ENCODE peak calls at places on chromosomes 12 and 14, in eight cellular contexts. S is left ventricle myocardium inferior; M is dorsolateral prefrontal cortex; U is naive thymus-derived CD8-positive, alpha-beta T cell; C is effector CD4-positive, alpha-beta T cell; X is adipocyte; J is lower lobe of right lung; Y is germinal center. A is an unnamed sample.

GRCh38 chr14:105477659-105478623 is 3.3 kb downstream of the CRIP2 start:
- DNase-seq in S (peak), M (no peak), U (peak), C (peak), X (no peak), J (no peak), Y (peak), A (no peak)

GRCh38 chr12:26636710-26637328 is 196.2 kb downstream of the ITPR2 start:
- DNase-seq in S (no peak), M (no peak), U (no peak), C (no peak), X (peak), J (no peak), Y (no peak), A (peak)

GRCh38 chr14:65077318-65077717 is 25.0 kb downstream of the MAX start:
- DNase-seq in S (no peak), M (no peak), U (no peak), C (no peak), X (no peak), J (no peak), Y (no peak), A (no peak)

GRCh38 chr14:45198551-45198950 is 54.5 kb downstream of the MIS18BP1 start:
- DNase-seq in S (no peak), M (no peak), U (no peak), C (no peak), X (no peak), J (no peak), Y (no peak), A (no peak)

GRCh38 chr14:71703477-71703876 is 228.8 kb upstream of the RGS6 start:
- DNase-seq in S (no peak), M (no peak), U (no peak), C (no peak), X (no peak), J (no peak), Y (no peak), A (no peak)

GRCh38 chr14:26261368-26262122 is 336.3 kb downstream of the NOVA1 start:
- DNase-seq in S (no peak), M (no peak), U (no peak), C (no peak), X (no peak), J (no peak), Y (no peak), A (no peak)

GRCh38 chr12:72141381-72141780 is 130.8 kb upstream of the TRHDE start:
- DNase-seq in S (no peak), M (no peak), U (no peak), C (no peak), X (peak), J (no peak), Y (no peak), A (no peak)

GRCh38 chr12:19945559-19946485 is 422.5 kb upstream of the PDE3A start:
- DNase-seq in S (no peak), M (no peak), U (no peak), C (no peak), X (peak), J (no peak), Y (no peak), A (no peak)

GRCh38 chr12:93638095-93638494 is 39.1 kb upstream of the CRADD start:
- DNase-seq in S (no peak), M (no peak), U (no peak), C (no peak), X (no peak), J (no peak), Y (no peak), A (no peak)

GRCh38 chr12:108933950-108934349 is 54.1 kb downstream of the DAO start:
- DNase-seq in S (no peak), M (no peak), U (no peak), C (no peak), X (no peak), J (no peak), Y (no peak), A (no peak)

GRCh38 chr12:15212877-15213276 is 8.3 kb downstream of the RERG start:
- DNase-seq in S (no peak), M (no peak), U (no peak), C (no peak), X (no peak), J (no peak), Y (no peak), A (no peak)

GRCh38 chr14:106848330-106849121 is 1322.1 kb downstream of the TMEM121 start:
- DNase-seq in S (no peak), M (no peak), U (no peak), C (no peak), X (no peak), J (no peak), Y (peak), A (peak)

GRCh38 chr12:16417058-16417457 is 69.6 kb downstream of the MGST1 start:
- DNase-seq in S (no peak), M (no peak), U (no peak), C (no peak), X (no peak), J (no peak), Y (no peak), A (no peak)

GRCh38 chr12:92951006-92951405 is 21.9 kb upstream of the EEA1 start:
- DNase-seq in S (no peak), M (no peak), U (no peak), C (no peak), X (no peak), J (no peak), Y (no peak), A (no peak)

GRCh38 chr14:85254718-85255117 is 275.2 kb upstream of the FLRT2 start:
- DNase-seq in S (no peak), M (no peak), U (no peak), C (no peak), X (peak), J (no peak), Y (no peak), A (no peak)

GRCh38 chr14:65866906-65867305 is 454.4 kb downstream of the FUT8 start:
- DNase-seq in S (no peak), M (no peak), U (no peak), C (no peak), X (no peak), J (no peak), Y (no peak), A (no peak)

GRCh38 chr14:106174206-106174605 is 647.8 kb downstream of the TMEM121 start:
- DNase-seq in S (no peak), M (no peak), U (peak), C (peak), X (no peak), J (no peak), Y (no peak), A (no peak)

GRCh38 chr12:31989987-31990386 is 30.8 kb downstream of the RESF1 start:
- DNase-seq in S (no peak), M (no peak), U (no peak), C (no peak), X (peak), J (no peak), Y (no peak), A (peak)

GRCh38 chr12:1459339-1459738 is 135.0 kb downstream of the FBXL14 start:
- DNase-seq in S (no peak), M (no peak), U (no peak), C (no peak), X (no peak), J (no peak), Y (no peak), A (no peak)

GRCh38 chr12:104507672-104508071 is 50.9 kb downstream of the CHST11 start:
- DNase-seq in S (no peak), M (no peak), U (no peak), C (no peak), X (no peak), J (no peak), Y (no peak), A (no peak)

GRCh38 chr14:94995551-94995950 is 161.8 kb downstream of the DICER1 start:
- DNase-seq in S (no peak), M (no peak), U (no peak), C (no peak), X (no peak), J (no peak), Y (no peak), A (no peak)

GRCh38 chr12:57844725-57845477 is 1.6 kb downstream of the CTDSP2 start:
- DNase-seq in S (peak), M (peak), U (no peak), C (no peak), X (peak), J (peak), Y (peak), A (peak)

GRCh38 chr12:6181166-6181565 is 19.0 kb upstream of the CD9 start:
- DNase-seq in S (no peak), M (no peak), U (no peak), C (no peak), X (no peak), J (no peak), Y (no peak), A (no peak)

GRCh38 chr12:121992059-121992879 is 29.4 kb upstream of the BCL7A start:
- DNase-seq in S (no peak), M (no peak), U (peak), C (no peak), X (peak), J (peak), Y (peak), A (peak)

GRCh38 chr14:100639280-100639679 is 52.1 kb upstream of the BEGAIN start:
- DNase-seq in S (no peak), M (no peak), U (no peak), C (no peak), X (no peak), J (no peak), Y (no peak), A (no peak)

GRCh38 chr12:66900616-66901015 is 221.7 kb upstream of the GRIP1 start:
- DNase-seq in S (no peak), M (no peak), U (no peak), C (no peak), X (no peak), J (no peak), Y (no peak), A (no peak)

GRCh38 chr14:51006781-51007211 is 62.5 kb upstream of the PYGL start:
- DNase-seq in S (no peak), M (peak), U (no peak), C (no peak), X (peak), J (no peak), Y (no peak), A (peak)

GRCh38 chr14:102335163-102335562 is 15.6 kb downstream of the ZNF839 start:
- DNase-seq in S (no peak), M (no peak), U (no peak), C (no peak), X (no peak), J (no peak), Y (no peak), A (no peak)

GRCh38 chr14:21652209-21652808 is 1.3 kb upstream of the OR4E2 start:
- DNase-seq in S (no peak), M (no peak), U (no peak), C (no peak), X (no peak), J (no peak), Y (no peak), A (no peak)

GRCh38 chr14:105700622-105701288 is 174.4 kb downstream of the TMEM121 start:
- DNase-seq in S (no peak), M (no peak), U (no peak), C (no peak), X (no peak), J (no peak), Y (peak), A (no peak)

GRCh38 chr12:98644433-98644711 is 216 bp downstream of the IKBIP start:
- DNase-seq in S (no peak), M (no peak), U (no peak), C (no peak), X (no peak), J (no peak), Y (no peak), A (no peak)

GRCh38 chr12:16622315-16622714 is 16.4 kb upstream of the LMO3 start:
- DNase-seq in S (no peak), M (no peak), U (no peak), C (no peak), X (no peak), J (no peak), Y (no peak), A (no peak)

GRCh38 chr12:82910246-82910893 is 223.7 kb downstream of the TMTC2 start:
- DNase-seq in S (no peak), M (no peak), U (no peak), C (no peak), X (no peak), J (no peak), Y (no peak), A (no peak)

GRCh38 chr12:93844385-93844784 is 167.2 kb downstream of the CRADD start:
- DNase-seq in S (no peak), M (no peak), U (no peak), C (no peak), X (no peak), J (no peak), Y (no peak), A (no peak)

GRCh38 chr14:23569443-23570151 is 2.0 kb upstream of the AP1G2 start:
- DNase-seq in S (no peak), M (peak), U (no peak), C (no peak), X (no peak), J (no peak), Y (no peak), A (no peak)

GRCh38 chr12:59657266-59657665 is 61.4 kb downstream of the SLC16A7 start:
- DNase-seq in S (no peak), M (no peak), U (no peak), C (no peak), X (peak), J (no peak), Y (no peak), A (peak)

GRCh38 chr14:99568567-99569560 is 35.1 kb downstream of the CCDC85C start:
- DNase-seq in S (peak), M (no peak), U (no peak), C (no peak), X (peak), J (no peak), Y (no peak), A (no peak)

GRCh38 chr14:59481407-59482119 is 2.6 kb downstream of the L3HYPDH start:
- DNase-seq in S (no peak), M (no peak), U (no peak), C (no peak), X (peak), J (no peak), Y (no peak), A (no peak)